ENCODE peak calls at places on chromosomes 5 and 9, in seven cellular contexts. B is mucosa of gallbladder; D is uterus; A is A172; N is SJSA1; K is CD8-positive, alpha-beta T cell; Y is activated T-helper 1 cell treated with anti-CD3 and anti-CD28 coated beads, Interleukin-2, amount 50 U/mL, for 16 hours. L is an unnamed sample.

GRCh38 chr9:114141553-114142548 is 13.5 kb upstream of the COL27A1 start:
- DNase-seq in B (no peak), D (peak), A (no peak), N (no peak), K (no peak), Y (no peak), L (no peak)

GRCh38 chr5:166596043-166596442 is 1695.4 kb upstream of the WWC1 start:
- DNase-seq in B (no peak), D (no peak), A (no peak), N (no peak), K (no peak), Y (no peak), L (no peak)

GRCh38 chr5:80187274-80187673 is 68.6 kb downstream of the SERINC5 start:
- DNase-seq in B (no peak), D (no peak), A (no peak), N (no peak), K (no peak), Y (no peak), L (no peak)

GRCh38 chr5:151612689-151613427 is 21.7 kb upstream of the FAT2 start:
- DNase-seq in B (no peak), D (no peak), A (peak), N (no peak), K (no peak), Y (no peak), L (no peak)

GRCh38 chr9:32251539-32251938 is 132.9 kb upstream of the ACO1 start:
- DNase-seq in B (peak), D (peak), A (peak), N (peak), K (peak), Y (no peak), L (peak)

GRCh38 chr5:117788596-117788995 is 1199.8 kb downstream of the DTWD2 start:
- DNase-seq in B (no peak), D (no peak), A (no peak), N (no peak), K (no peak), Y (no peak), L (peak)

GRCh38 chr9:131961496-131961880 is 118.2 kb downstream of the MED27 start:
- DNase-seq in B (no peak), D (no peak), A (no peak), N (no peak), K (no peak), Y (no peak), L (no peak)

GRCh38 chr9:5838884-5839571 is 6.1 kb upstream of the ERMP1 start:
- DNase-seq in B (peak), D (no peak), A (peak), N (no peak), K (no peak), Y (no peak), L (no peak)

GRCh38 chr9:135255033-135255842 is 167.8 kb downstream of the OLFM1 start:
- DNase-seq in B (peak), D (no peak), A (no peak), N (no peak), K (no peak), Y (no peak), L (no peak)

GRCh38 chr9:73640971-73641370 is 489.3 kb downstream of the ANXA1 start:
- DNase-seq in B (no peak), D (no peak), A (no peak), N (no peak), K (no peak), Y (no peak), L (no peak)

GRCh38 chr5:58085800-58086199 is 374.1 kb downstream of the PLK2 start:
- DNase-seq in B (peak), D (no peak), A (peak), N (no peak), K (no peak), Y (no peak), L (no peak)

GRCh38 chr9:81585191-81585763 is 104.1 kb downstream of the TLE1 start:
- DNase-seq in B (no peak), D (peak), A (no peak), N (no peak), K (no peak), Y (no peak), L (no peak)

GRCh38 chr5:61371474-61371873 is 39.4 kb downstream of the ZSWIM6 start:
- DNase-seq in B (no peak), D (no peak), A (no peak), N (no peak), K (no peak), Y (no peak), L (no peak)

GRCh38 chr9:99096409-99096808 is 8.5 kb upstream of the TGFBR1 start:
- DNase-seq in B (no peak), D (no peak), A (no peak), N (no peak), K (no peak), Y (no peak), L (no peak)

GRCh38 chr5:143501176-143501840 is 97.8 kb upstream of the NR3C1 start:
- DNase-seq in B (no peak), D (no peak), A (no peak), N (no peak), K (no peak), Y (no peak), L (no peak)

GRCh38 chr9:111783424-111783823 is 11.3 kb downstream of the SHOC1 start:
- DNase-seq in B (no peak), D (no peak), A (no peak), N (no peak), K (no peak), Y (no peak), L (no peak)

GRCh38 chr5:74765201-74765600 is 1.7 kb downstream of the GFM2 start:
- DNase-seq in B (no peak), D (no peak), A (no peak), N (peak), K (no peak), Y (no peak), L (no peak)

GRCh38 chr5:179326176-179326997 is 18.9 kb downstream of the ADAMTS2 start:
- DNase-seq in B (peak), D (peak), A (no peak), N (no peak), K (no peak), Y (no peak), L (no peak)

GRCh38 chr5:38742821-38743220 is 103.0 kb upstream of the OSMR start:
- DNase-seq in B (no peak), D (no peak), A (no peak), N (no peak), K (no peak), Y (no peak), L (no peak)

GRCh38 chr9:79477955-79478751 is 93.6 kb upstream of the TLE4 start:
- DNase-seq in B (no peak), D (no peak), A (peak), N (peak), K (peak), Y (no peak), L (peak)

GRCh38 chr5:108266235-108266634 is 115.7 kb downstream of the FBXL17 start:
- DNase-seq in B (no peak), D (no peak), A (peak), N (no peak), K (no peak), Y (no peak), L (no peak)

GRCh38 chr9:103941104-103941503 is 153.0 kb upstream of the SMC2 start:
- DNase-seq in B (no peak), D (no peak), A (no peak), N (no peak), K (no peak), Y (no peak), L (no peak)

GRCh38 chr5:168076561-168076991 is 214.9 kb upstream of the WWC1 start:
- DNase-seq in B (peak), D (no peak), A (no peak), N (peak), K (no peak), Y (no peak), L (peak)

GRCh38 chr9:131562032-131562959 is 17.0 kb downstream of the PRRT1B start:
- DNase-seq in B (no peak), D (no peak), A (peak), N (peak), K (no peak), Y (no peak), L (no peak)

GRCh38 chr5:176601901-176602300 is 8.1 kb downstream of the GPRIN1 start:
- DNase-seq in B (no peak), D (no peak), A (no peak), N (no peak), K (no peak), Y (no peak), L (no peak)

GRCh38 chr5:50947892-50948683 is 281.7 kb downstream of the PARP8 start:
- DNase-seq in B (no peak), D (no peak), A (no peak), N (no peak), K (no peak), Y (no peak), L (no peak)

L was measured in pons.